ENCODE peak calls at places on chromosomes 16 and 17, in seven cellular contexts. K is HCT116, P is K562, Q is HepG2, M is GM12878, C is SK-N-SH, R is H1. W is an unnamed sample.

GRCh38 chr16:50598256-50598894 is 50.2 kb downstream of the NKD1 start:
- DNase-seq in K (no peak), P (no peak), Q (no peak), M (no peak), C (peak), R (no peak), W (no peak)

GRCh38 chr16:30457256-30457655 is 11.6 kb upstream of the SEPHS2 start:
- DNase-seq in K (no peak), P (no peak), Q (no peak), M (no peak), C (no peak), R (no peak), W (no peak)

GRCh38 chr16:84357191-84357651 is 11.1 kb upstream of the ATP2C2 start:
- DNase-seq in K (no peak), P (no peak), Q (no peak), M (no peak), C (no peak), R (no peak), W (no peak)

GRCh38 chr17:27846042-27846655 is 45.8 kb upstream of the NOS2 start:
- DNase-seq in K (no peak), P (no peak), Q (no peak), M (no peak), C (no peak), R (no peak), W (no peak)

GRCh38 chr17:57355090-57355859 is 99.0 kb downstream of the MSI2 start:
- DNase-seq in K (no peak), P (no peak), Q (no peak), M (no peak), C (no peak), R (no peak), W (no peak)

GRCh38 chr17:78132086-78132676 is 1.6 kb downstream of the TMC8 start:
- DNase-seq in K (no peak), P (no peak), Q (no peak), M (no peak), C (no peak), R (peak), W (peak)

GRCh38 chr16:57365826-57366536 is 6.3 kb upstream of the CX3CL1 start:
- DNase-seq in K (no peak), P (no peak), Q (no peak), M (no peak), C (no peak), R (no peak), W (no peak)

GRCh38 chr17:60522889-60523626 is 3.0 kb downstream of the APPBP2 start:
- DNase-seq in K (no peak), P (no peak), Q (no peak), M (no peak), C (no peak), R (peak), W (no peak)

GRCh38 chr17:8650119-8650499 is 19.6 kb upstream of the MYH10 start:
- DNase-seq in K (no peak), P (no peak), Q (no peak), M (no peak), C (no peak), R (no peak), W (no peak)

GRCh38 chr17:77456271-77456950 is 315.6 kb downstream of the SEC14L1 start:
- DNase-seq in K (no peak), P (no peak), Q (no peak), M (no peak), C (no peak), R (no peak), W (no peak)

GRCh38 chr16:67673712-67674580 is 7.3 kb downstream of the C16orf86 start:
- DNase-seq in K (no peak), P (no peak), Q (no peak), M (no peak), C (peak), R (no peak), W (peak)

GRCh38 chr17:73657473-73658116 is 13.3 kb upstream of the SDK2 start:
- DNase-seq in K (peak), P (peak), Q (peak), M (no peak), C (peak), R (peak), W (no peak)

GRCh38 chr17:80769516-80769915 is 222.1 kb upstream of the CHMP6 start:
- DNase-seq in K (no peak), P (no peak), Q (no peak), M (no peak), C (no peak), R (no peak), W (no peak)

GRCh38 chr16:49712567-49712966 is 143.3 kb downstream of the ZNF423 start:
- DNase-seq in K (no peak), P (no peak), Q (no peak), M (no peak), C (no peak), R (no peak), W (no peak)

GRCh38 chr17:58195518-58196123 is 3.1 kb downstream of the EPX start:
- DNase-seq in K (no peak), P (no peak), Q (no peak), M (no peak), C (no peak), R (no peak), W (no peak)

GRCh38 chr16:88353232-88353631 is 29.5 kb upstream of the ZNF469 start:
- DNase-seq in K (no peak), P (no peak), Q (no peak), M (no peak), C (no peak), R (no peak), W (no peak)

GRCh38 chr17:688100-688989 is 26.3 kb downstream of the VPS53 start:
- DNase-seq in K (no peak), P (no peak), Q (peak), M (no peak), C (no peak), R (no peak), W (no peak)

GRCh38 chr16:54589326-54589725 is 302.7 kb upstream of the IRX3 start:
- DNase-seq in K (no peak), P (no peak), Q (no peak), M (no peak), C (no peak), R (no peak), W (no peak)

GRCh38 chr17:78019367-78019975 is 61.0 kb downstream of the TNRC6C start:
- DNase-seq in K (peak), P (no peak), Q (peak), M (peak), C (peak), R (no peak), W (peak)

GRCh38 chr17:80987941-80988461 is 3.6 kb upstream of the CHMP6 start:
- DNase-seq in K (no peak), P (no peak), Q (peak), M (no peak), C (peak), R (no peak), W (no peak)

GRCh38 chr16:24041834-24042631 is 206.2 kb downstream of the PRKCB start:
- DNase-seq in K (peak), P (peak), Q (peak), M (peak), C (peak), R (peak), W (peak)

GRCh38 chr16:56673916-56674315 is 4.3 kb downstream of the MT1H start:
- DNase-seq in K (no peak), P (no peak), Q (peak), M (no peak), C (no peak), R (no peak), W (peak)

GRCh38 chr17:81840826-81841778 is 6.3 kb upstream of the PPP1R27 start:
- DNase-seq in K (no peak), P (no peak), Q (no peak), M (no peak), C (no peak), R (no peak), W (peak)

DNA sequence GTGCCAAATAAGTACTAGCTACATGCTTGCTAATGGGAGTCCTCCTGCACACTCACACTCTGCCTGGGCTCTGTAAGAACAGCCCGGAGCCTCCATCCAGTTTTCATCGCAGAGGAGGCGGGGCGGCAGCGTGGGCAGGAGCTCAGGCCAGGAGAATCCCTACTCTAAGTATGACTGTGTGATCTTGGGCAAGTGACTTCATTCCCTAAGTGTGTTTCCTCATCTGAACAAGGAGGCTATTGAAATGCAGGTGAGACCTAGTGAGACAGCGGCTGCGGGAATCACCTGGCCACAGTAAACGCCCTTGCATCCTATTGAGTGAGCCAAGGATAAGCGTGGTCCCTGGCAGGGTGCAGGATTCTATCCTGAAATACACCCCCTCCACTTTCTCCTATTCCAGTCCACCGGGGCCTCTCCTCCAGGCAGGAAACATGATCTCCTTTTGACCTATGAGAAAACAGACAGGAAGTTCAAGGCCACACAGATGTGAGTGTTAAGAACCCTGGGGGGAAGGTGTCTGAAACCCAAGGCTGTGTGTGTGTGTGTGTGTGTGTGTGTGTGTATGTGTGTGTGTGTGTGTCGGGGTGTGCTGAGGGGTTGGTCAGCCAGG is 5.2 kb upstream of the RAI1 start:
- DNase-seq in K (peak), P (no peak), Q (no peak), M (no peak), C (no peak), R (no peak), W (no peak)
- TF ChIP-seq JUND in K (no peak), P (no peak), Q (no peak), M (no peak), C (no peak), R (no peak), W (no peak)

GRCh38 chr16:82580293-82580900 is 46.4 kb upstream of the CDH13 start:
- DNase-seq in K (peak), P (no peak), Q (peak), M (no peak), C (peak), R (no peak), W (peak)
- TF ChIP-seq JUND in K (no peak), P (no peak), Q (no peak), M (no peak), C (no peak), R (no peak), W (no peak)

DNA sequence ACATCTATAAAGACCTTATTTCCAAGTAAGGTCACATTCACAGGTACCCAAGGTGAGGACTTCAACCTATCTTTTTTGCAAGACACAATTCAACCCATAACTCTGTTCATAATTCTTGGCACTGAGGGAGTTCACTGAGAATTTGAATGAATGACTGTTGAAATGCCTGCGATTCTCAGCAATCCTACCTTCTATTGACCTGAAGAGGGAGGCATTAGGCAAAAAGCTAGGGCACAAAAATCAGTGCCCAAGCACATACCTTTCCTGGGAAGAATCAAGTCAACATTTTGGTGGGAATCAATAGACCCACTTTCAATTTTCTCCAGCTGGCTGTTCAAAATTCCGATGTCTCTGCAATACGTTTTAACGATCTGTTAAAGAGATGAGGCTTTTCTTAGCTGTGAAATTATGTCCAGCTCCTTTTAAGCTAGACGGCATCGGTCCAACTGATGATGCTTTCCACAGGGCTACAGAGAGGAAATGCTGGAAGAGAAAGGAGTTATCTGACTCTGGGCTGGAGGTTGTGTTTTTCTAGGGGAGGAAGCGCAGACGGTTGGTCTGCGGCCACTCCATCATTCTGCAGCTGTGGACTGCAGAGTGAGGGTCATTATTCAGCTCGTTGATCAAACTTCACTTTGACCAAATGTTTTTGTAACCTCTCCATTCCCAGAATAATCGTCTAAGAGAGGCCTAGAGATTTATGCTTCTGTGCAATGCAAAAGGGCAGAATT is 25.1 kb downstream of the BCO1 start:
- DNase-seq in K (no peak), P (no peak), Q (no peak), M (no peak), C (no peak), R (no peak), W (peak)
- TF ChIP-seq JUND in K (no peak), P (no peak), Q (no peak), M (no peak), C (no peak), R (no peak), W (no peak)

DNA sequence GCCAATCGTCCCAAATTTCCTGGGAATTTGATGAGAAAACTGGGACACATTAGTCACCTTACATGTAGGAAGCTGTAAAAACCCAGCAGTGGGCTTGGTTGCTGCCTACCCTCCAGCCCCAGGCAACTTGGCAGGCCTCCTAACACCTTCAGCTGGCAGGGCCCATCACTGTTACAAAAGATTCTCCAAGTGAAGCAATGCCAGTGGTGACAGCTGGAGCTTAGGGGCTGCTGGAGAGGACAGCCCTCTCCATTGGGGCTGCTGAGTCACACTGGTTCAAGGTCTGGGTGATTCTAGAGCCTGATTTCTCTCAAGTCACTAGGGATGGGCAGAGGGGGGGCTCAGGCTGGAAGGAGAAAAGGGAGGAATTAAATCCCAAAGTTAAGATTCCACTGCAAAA is 180.6 kb downstream of the COPRS start:
- DNase-seq in K (no peak), P (no peak), Q (no peak), M (no peak), C (no peak), R (no peak), W (no peak)
- TF ChIP-seq JUND in K (no peak), P (no peak), Q (no peak), M (no peak), C (no peak), R (no peak), W (no peak)

DNA sequence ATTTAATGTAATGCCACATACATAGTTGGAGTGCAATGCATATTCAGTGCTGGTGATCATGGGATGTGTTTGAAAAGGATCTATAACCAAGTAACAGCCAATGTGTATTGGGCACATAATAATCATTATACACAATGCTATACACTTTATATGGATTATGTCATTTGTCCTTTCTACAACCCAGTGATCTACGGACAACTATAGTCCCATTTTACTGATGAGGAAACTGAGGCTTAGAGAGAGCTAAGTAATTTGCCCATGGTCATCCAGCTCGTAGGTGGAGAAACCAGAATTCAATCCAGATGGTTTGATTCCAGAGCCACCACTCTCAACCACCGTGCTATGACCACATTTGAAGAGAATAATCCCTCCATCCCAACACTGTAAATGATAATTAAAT is 27.4 kb downstream of the COPZ2 start:
- DNase-seq in K (no peak), P (no peak), Q (no peak), M (no peak), C (no peak), R (no peak), W (no peak)
- TF ChIP-seq JUND in K (no peak), P (no peak), Q (no peak), M (no peak), C (no peak), R (no peak), W (no peak)

GRCh38 chr17:41918392-41919164 is at the start of gene ACLY:
- DNase-seq in K (peak), P (peak), Q (peak), M (no peak), C (peak), R (peak), W (peak)

GRCh38 chr17:41917192-41917591 is 1.6 kb downstream of the ACLY start:
- DNase-seq in K (no peak), P (no peak), Q (peak), M (no peak), C (no peak), R (no peak), W (peak)

GRCh38 chr17:41919165-41919817 is 540 bp upstream of the ACLY start:
- DNase-seq in K (peak), P (peak), Q (peak), M (peak), C (no peak), R (peak), W (peak)

GRCh38 chr17:41919840-41920579 is 1.3 kb upstream of the ACLY start:
- DNase-seq in K (no peak), P (no peak), Q (no peak), M (no peak), C (no peak), R (peak), W (peak)

GRCh38 chr17:41917957-41918391 is 777 bp downstream of the ACLY start:
- DNase-seq in K (no peak), P (peak), Q (no peak), M (no peak), C (peak), R (peak), W (peak)
- TF ChIP-seq JUND in K (no peak), P (no peak), Q (no peak), M (no peak), C (no peak), R (no peak), W (no peak)

GRCh38 chr16:16143941-16144340 is 79.4 kb downstream of the ABCC6 start:
- DNase-seq in K (no peak), P (peak), Q (no peak), M (no peak), C (no peak), R (no peak), W (no peak)
- TF ChIP-seq JUND in K (no peak), P (no peak), Q (no peak), M (no peak), C (no peak), R (no peak), W (no peak)

DNA sequence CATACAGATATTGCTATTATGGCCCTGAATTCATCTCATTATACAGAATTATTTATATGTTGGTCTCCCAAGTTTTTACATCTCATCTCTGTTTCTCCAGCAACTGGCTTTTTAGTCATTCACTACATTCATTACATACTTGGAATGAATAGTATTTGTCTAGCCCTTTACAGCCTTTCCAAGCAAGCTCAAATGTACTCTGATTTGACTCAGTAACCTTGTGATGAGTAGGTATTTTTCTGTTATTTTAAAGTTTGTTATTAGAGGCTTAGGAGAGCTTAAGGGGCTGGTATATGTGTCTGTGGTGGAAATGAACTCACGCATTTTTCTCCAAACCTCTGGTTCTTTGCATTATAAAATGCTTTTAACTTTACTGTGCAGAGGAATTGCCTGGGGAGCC is 224.7 kb downstream of the SNX29 start:
- DNase-seq in K (no peak), P (no peak), Q (no peak), M (no peak), C (no peak), R (no peak), W (no peak)
- TF ChIP-seq JUND in K (no peak), P (no peak), Q (no peak), M (no peak), C (no peak), R (no peak), W (no peak)

GRCh38 chr17:37801131-37801530 is 56.3 kb upstream of the HNF1B start:
- DNase-seq in K (no peak), P (no peak), Q (no peak), M (no peak), C (no peak), R (no peak), W (no peak)

GRCh38 chr17:37797206-37797605 is 52.3 kb upstream of the HNF1B start:
- DNase-seq in K (no peak), P (no peak), Q (no peak), M (no peak), C (no peak), R (no peak), W (no peak)

GRCh38 chr17:37802061-37802460 is 57.2 kb upstream of the HNF1B start:
- DNase-seq in K (no peak), P (no peak), Q (no peak), M (no peak), C (no peak), R (no peak), W (no peak)

DNA sequence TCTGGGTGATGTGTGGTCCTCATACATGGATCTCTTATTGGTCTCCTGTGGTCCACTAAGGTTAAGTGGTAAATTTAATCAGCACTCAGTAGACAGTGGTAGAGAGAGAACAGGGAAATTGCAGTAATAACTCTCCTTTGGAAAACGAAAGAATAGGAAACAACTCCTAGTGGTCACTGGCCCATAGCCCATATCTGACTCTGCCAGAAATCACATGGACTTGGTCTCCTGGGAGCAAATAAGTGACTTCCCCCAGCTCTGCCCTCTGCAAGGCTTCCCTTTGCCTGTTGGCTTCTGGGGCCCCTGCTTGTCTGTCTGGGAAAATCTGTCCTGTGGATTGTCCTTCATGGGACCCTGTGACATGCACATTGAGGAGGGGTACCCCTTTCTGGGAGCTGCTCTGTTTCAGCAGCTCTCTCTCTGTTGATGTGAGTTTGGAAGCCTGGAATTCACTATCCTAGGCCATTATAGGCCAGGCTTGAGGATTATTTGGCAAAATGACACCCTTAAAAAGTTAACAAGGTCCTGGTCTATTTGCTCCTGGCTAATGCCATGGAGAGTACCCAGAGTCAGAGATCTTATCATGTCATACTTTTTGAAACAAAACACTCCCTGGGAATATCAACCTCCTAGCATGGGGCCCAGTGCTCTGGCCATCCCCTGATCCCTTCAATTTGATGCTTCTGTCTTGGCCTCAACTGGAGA is 58.0 kb upstream of the HNF1B start:
- DNase-seq in K (no peak), P (no peak), Q (no peak), M (no peak), C (no peak), R (no peak), W (no peak)
- TF ChIP-seq JUND in K (no peak), P (no peak), Q (no peak), M (no peak), C (no peak), R (no peak), W (no peak)

W was measured in T47D.